ENCODE peak calls at places on chromosomes 4 and X, in four cellular contexts. F is GM23338, T is PC-3, I is mesenchymal stem cell. Q is an unnamed sample.
A peak's percentile ranks its signal among the peaks of the same experiment; 100 is the strongest.

GRCh38 chr4:111209706-111210105 is 586.8 kb upstream of the PITX2 start:
- DNase-seq in F (peak; percentile 70), T (no peak), I (no peak), Q (no peak)

GRCh38 chrX:146887020-146887419 is 72.5 kb upstream of the CXorf51A start:
- DNase-seq in F (no peak), T (no peak), I (no peak), Q (no peak)

GRCh38 chr4:156774422-156774821 is 197.2 kb downstream of the PDGFC start:
- DNase-seq in F (no peak), T (peak; percentile 56), I (peak; percentile 94), Q (no peak)

GRCh38 chr4:109079177-109079576 is 223.3 kb downstream of the COL25A1 start:
- DNase-seq in F (no peak), T (peak; percentile 20), I (peak; percentile 68), Q (no peak)

GRCh38 chrX:38215141-38215540 is 5.5 kb downstream of the SRPX start:
- DNase-seq in F (no peak), T (peak; percentile 55), I (peak; percentile 38), Q (no peak)

GRCh38 chr4:54877006-54877405 is 219.2 kb downstream of the KIT start:
- DNase-seq in F (no peak), T (peak; percentile 67), I (peak; percentile 79), Q (no peak)

GRCh38 chr4:81786063-81786763 is 314.5 kb upstream of the RASGEF1B start:
- DNase-seq in F (no peak), T (no peak), I (peak; percentile 58), Q (no peak)

GRCh38 chr4:175661437-175661836 is 150.6 kb downstream of the GPM6A start:
- DNase-seq in F (no peak), T (no peak), I (no peak), Q (no peak)

GRCh38 chrX:7614616-7615015 is 228.4 kb upstream of the VCX start:
- DNase-seq in F (no peak), T (no peak), I (no peak), Q (no peak)

GRCh38 chrX:10423716-10424115 is 196.7 kb downstream of the MID1 start:
- DNase-seq in F (no peak), T (no peak), I (no peak), Q (no peak)

GRCh38 chr4:158818595-158818994 is 49.8 kb downstream of the FNIP2 start:
- DNase-seq in F (no peak), T (no peak), I (no peak), Q (no peak)

GRCh38 chrX:30635630-30636029 is 17.6 kb upstream of the GK start:
- DNase-seq in F (peak; percentile 18), T (peak; percentile 51), I (no peak), Q (peak; percentile 18)

GRCh38 chr4:108703370-108703769 is 53.0 kb downstream of the OSTC start:
- DNase-seq in F (no peak), T (no peak), I (no peak), Q (no peak)

GRCh38 chrX:24242649-24243556 is 71.0 kb downstream of the SUPT20HL2 start:
- DNase-seq in F (no peak), T (no peak), I (peak; percentile 60), Q (peak; percentile 74)

GRCh38 chr4:6331018-6331417 is 61.4 kb downstream of the WFS1 start:
- DNase-seq in F (peak; percentile 73), T (peak; percentile 47), I (peak; percentile 15), Q (peak; percentile 56)

GRCh38 chr4:139951051-139951450 is 202.9 kb downstream of the MAML3 start:
- DNase-seq in F (no peak), T (no peak), I (peak; percentile 50), Q (no peak)

GRCh38 chrX:21958187-21958586 is 17.7 kb downstream of the SMS start:
- DNase-seq in F (no peak), T (no peak), I (no peak), Q (no peak)

GRCh38 chrX:15749642-15750610 is 11.9 kb downstream of the CA5B start:
- DNase-seq in F (no peak), T (no peak), I (peak; percentile 30), Q (peak; percentile 61)

GRCh38 chrX:111490683-111491082 is 20.8 kb upstream of the SERTM2 start:
- DNase-seq in F (no peak), T (no peak), I (peak; percentile 68), Q (no peak)

GRCh38 chr4:85107553-85107952 is 141.1 kb upstream of the WDFY3 start:
- DNase-seq in F (no peak), T (peak; percentile 31), I (no peak), Q (no peak)

GRCh38 chr4:173257732-173258717 is 76.1 kb downstream of the HMGB2 start:
- DNase-seq in F (peak; percentile 90), T (peak; percentile 73), I (peak; percentile 71), Q (peak; percentile 76)

GRCh38 chr4:120052840-120053239 is 13.8 kb downstream of the MAD2L1 start:
- DNase-seq in F (no peak), T (peak; percentile 14), I (peak; percentile 87), Q (no peak)

GRCh38 chr4:82436780-82437179 is 6.4 kb downstream of the ENOPH1 start:
- DNase-seq in F (no peak), T (no peak), I (no peak), Q (no peak)

GRCh38 chr4:123739806-123740205 is 343.2 kb downstream of the SPRY1 start:
- DNase-seq in F (no peak), T (no peak), I (no peak), Q (no peak)

GRCh38 chr4:41359836-41360213 is 103.1 kb downstream of the UCHL1 start:
- DNase-seq in F (no peak), T (no peak), I (no peak), Q (no peak)

GRCh38 chrX:34734383-34734782 is 77.3 kb upstream of the TMEM47 start:
- DNase-seq in F (no peak), T (peak; percentile 16), I (peak; percentile 13), Q (no peak)

GRCh38 chr4:184648220-184649025 is 824 bp downstream of the CASP3 start:
- DNase-seq in F (peak; percentile 54), T (peak; percentile 35), I (peak; percentile 60), Q (peak; percentile 72)
- H2AFZ ChIP-seq in F (no peak overlapping the region), T (peak overlapping the region; percentile 76), I (peak overlapping the region; percentile 18), Q (peak overlapping the region; percentile 23)

DNA sequence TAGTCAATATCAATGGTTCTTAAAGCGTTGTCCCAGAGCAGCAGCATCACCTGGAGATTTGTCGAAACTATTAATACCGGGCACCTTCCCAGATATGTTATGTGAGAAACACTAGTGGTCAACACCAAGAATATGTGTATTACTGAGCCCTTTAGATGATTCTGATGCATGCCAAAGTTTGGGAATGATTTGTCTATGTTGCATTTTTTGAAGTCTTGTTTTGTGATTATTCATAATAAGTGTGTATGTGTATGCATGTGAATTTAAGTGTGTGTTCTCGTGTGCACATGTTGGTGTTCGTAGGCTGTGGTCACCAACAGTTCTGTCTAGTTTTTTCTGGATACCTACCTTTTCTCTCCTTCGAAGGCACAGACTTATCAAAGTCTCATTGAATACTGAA is 749.4 kb downstream of the GRID2 start:
- DNase-seq in F (no peak), T (no peak), I (no peak), Q (no peak)
- H2AFZ ChIP-seq in F (no peak overlapping the region), T (no peak overlapping the region), I (no peak overlapping the region), Q (no peak overlapping the region)

DNA sequence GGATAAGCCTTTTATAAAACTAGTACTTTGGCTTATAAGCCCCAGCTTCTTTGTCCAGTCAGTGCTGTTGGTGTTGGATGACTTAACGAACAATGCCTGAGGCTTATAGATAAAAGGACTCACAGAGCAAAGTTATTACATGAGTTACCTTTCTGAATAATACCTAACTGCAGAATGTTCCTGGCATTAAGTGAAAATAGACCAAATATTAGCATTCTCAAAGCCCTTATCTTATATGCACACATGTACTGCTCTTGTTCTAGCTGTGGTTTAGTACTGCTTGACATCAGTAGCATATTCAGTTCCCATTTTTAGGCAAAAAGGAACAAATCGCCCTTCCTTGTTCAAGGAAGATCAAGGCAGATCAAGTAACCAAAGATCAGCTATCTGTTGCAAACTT is 131.6 kb downstream of the ZNF330 start:
- DNase-seq in F (no peak), T (no peak), I (no peak), Q (no peak)
- H2AFZ ChIP-seq in F (peak overlapping the region; percentile 53), T (no peak overlapping the region), I (no peak overlapping the region), Q (no peak overlapping the region)

GRCh38 chrX:19886888-19887531 is 390 bp downstream of the SH3KBP1 start:
- DNase-seq in F (peak; percentile 19), T (peak; percentile 5), I (no peak), Q (no peak)

GRCh38 chrX:19893722-19894121 is 6.3 kb upstream of the SH3KBP1 start:
- DNase-seq in F (no peak), T (peak; percentile 82), I (no peak), Q (no peak)

GRCh38 chrX:19888419-19888879 is 1.0 kb upstream of the SH3KBP1 start:
- DNase-seq in F (peak; percentile 75), T (peak; percentile 80), I (peak; percentile 82), Q (peak; percentile 73)

GRCh38 chrX:19886375-19886774 is 1.0 kb downstream of the SH3KBP1 start:
- DNase-seq in F (peak; percentile 13), T (peak; percentile 4), I (no peak), Q (no peak)

GRCh38 chrX:19889582-19890342 is 2.4 kb upstream of the SH3KBP1 start:
- DNase-seq in F (no peak), T (peak; percentile 72), I (peak; percentile 73), Q (no peak)
- H2AFZ ChIP-seq in F (no peak overlapping the region), T (no peak overlapping the region), I (no peak overlapping the region), Q (no peak overlapping the region)

DNA sequence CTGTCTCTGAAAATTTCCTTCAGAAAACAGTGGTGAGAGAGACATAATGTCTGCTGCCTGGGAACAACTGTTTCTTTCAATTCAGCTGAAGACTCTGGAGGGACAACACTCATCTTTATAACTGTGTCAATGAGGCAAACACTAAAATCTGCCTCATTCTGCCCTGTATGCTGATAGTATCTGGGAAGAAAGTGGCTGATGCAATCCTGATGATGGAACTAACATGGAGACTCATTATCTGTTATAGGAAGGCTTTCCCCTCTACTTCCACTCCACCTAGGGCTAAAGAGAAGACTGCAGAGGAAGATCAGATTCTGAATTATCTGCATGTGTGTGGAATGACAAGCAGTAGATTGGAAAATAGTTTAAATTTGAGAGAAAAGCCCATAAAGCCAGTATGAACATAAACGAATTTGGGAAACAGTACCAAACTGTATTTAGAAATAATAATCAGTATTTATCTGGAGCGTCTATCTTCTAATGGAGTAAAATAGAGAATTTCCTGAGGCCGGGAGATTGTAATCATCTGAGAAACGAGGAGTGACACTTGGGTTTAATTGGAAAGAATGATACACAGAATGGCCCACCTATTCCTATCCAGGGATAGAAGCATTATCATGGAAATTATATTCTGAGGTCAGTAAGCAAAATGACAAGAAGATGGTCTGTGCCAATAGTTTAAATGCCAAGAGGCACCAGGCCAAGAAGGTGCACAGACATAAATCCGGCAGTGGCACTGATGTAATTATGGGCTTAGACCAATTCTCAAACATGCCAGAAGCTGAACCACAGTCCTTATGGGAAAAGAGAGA is 85.4 kb downstream of the SHISA3 start:
- DNase-seq in F (no peak), T (no peak), I (no peak), Q (no peak)
- H2AFZ ChIP-seq in F (no peak overlapping the region), T (no peak overlapping the region), I (no peak overlapping the region), Q (no peak overlapping the region)

DNA sequence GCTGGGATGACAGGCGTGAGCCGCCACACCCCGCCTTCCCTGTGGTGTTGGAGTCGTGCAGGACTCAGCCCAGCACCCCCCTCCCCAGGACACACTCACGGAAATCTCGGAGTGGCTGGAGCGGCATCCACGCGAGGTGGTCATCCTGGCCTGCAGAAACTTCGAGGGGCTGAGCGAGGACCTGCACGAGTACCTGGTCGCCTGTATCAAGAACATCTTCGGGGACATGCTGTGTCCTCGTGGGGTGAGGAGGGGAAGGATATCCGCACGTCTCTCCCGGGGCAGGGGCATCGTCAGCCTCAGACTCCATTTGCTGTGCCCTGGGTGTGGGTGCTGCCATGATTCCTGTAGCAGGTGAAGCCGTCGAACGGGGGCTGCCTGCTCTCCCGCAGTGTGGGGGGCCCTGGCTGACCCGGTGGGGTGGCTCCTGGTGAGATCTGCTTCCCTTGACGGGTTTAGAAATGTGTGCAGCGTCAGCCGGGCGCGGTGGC is 10.3 kb downstream of the PLCXD1 start:
- DNase-seq in F (no peak), T (no peak), I (no peak), Q (no peak)
- H2AFZ ChIP-seq in F (no peak overlapping the region), T (no peak overlapping the region), I (no peak overlapping the region), Q (no peak overlapping the region)